ENCODE peak calls at places on chromosomes 5 and 9, in six cellular contexts. T is iPS-NIHi11; Y is left ventricle myocardium inferior; C is KBM-7; S is uterus; L is stimulated activated CD4-positive, alpha-beta T cell treated with anti-CD3 and anti-CD28 coated beads, Interleukin-1b, Interleukin-23, amount 100 ng/mL, for 24 hours. Q is an unnamed sample.

GRCh38 chr5:25544652-25545249 is 900.0 kb upstream of the CDH10 start:
- DNase-seq in T (peak), Y (no peak), C (peak), L (no peak), S (no peak), Q (no peak)

GRCh38 chr9:91089405-91090131 is 272.1 kb downstream of the AUH start:
- DNase-seq in Y (no peak), T (no peak), C (peak), L (no peak), S (no peak), Q (no peak)

GRCh38 chr5:527646-528591 is 3.7 kb upstream of the SLC9A3 start:
- DNase-seq in Y (no peak), C (no peak), T (peak), L (no peak), S (no peak), Q (peak)

GRCh38 chr9:94741856-94742255 is 15.4 kb downstream of the AOPEP start:
- DNase-seq in Y (no peak), T (no peak), S (no peak), C (no peak), L (no peak), Q (no peak)

GRCh38 chr9:130215341-130216119 is 43.3 kb downstream of the NCS1 start:
- DNase-seq in S (peak), L (no peak), T (no peak), Y (no peak), C (peak), Q (no peak)

GRCh38 chr9:111052831-111053230 is 14.6 kb upstream of the LPAR1 start:
- DNase-seq in T (no peak), S (no peak), Y (no peak), C (no peak), L (no peak), Q (no peak)

GRCh38 chr5:135223404-135223803 is 175.6 kb downstream of the MACROH2A1 start:
- DNase-seq in S (peak), T (no peak), L (no peak), Y (no peak), C (no peak), Q (no peak)

GRCh38 chr9:128921881-128922763 is 1.3 kb downstream of the PHYHD1 start:
- DNase-seq in S (peak), C (no peak), Y (peak), T (peak), L (no peak), Q (peak)

GRCh38 chr5:36723921-36724320 is 117.5 kb downstream of the SLC1A3 start:
- DNase-seq in S (no peak), L (no peak), T (no peak), Y (no peak), C (no peak), Q (no peak)

GRCh38 chr9:92275541-92275940 is 18.0 kb downstream of the IARS1 start:
- DNase-seq in C (no peak), L (no peak), S (no peak), Y (no peak), T (no peak), Q (no peak)

GRCh38 chr5:179411161-179411841 is 66.0 kb upstream of the ADAMTS2 start:
- DNase-seq in Y (no peak), L (no peak), C (no peak), T (no peak), S (no peak), Q (no peak)

GRCh38 chr5:14617441-14617840 is 35.8 kb downstream of the OTULINL start:
- DNase-seq in S (no peak), Y (no peak), L (no peak), T (no peak), C (no peak), Q (no peak)

GRCh38 chr5:42064821-42065220 is 139.7 kb downstream of the FBXO4 start:
- DNase-seq in T (no peak), C (no peak), S (no peak), Y (no peak), L (no peak), Q (no peak)

GRCh38 chr9:98850851-98851729 is 43.6 kb downstream of the GALNT12 start:
- DNase-seq in C (no peak), Y (no peak), T (peak), S (no peak), L (no peak), Q (no peak)

GRCh38 chr5:150306775-150307174 is 4.1 kb upstream of the ARSI start:
- DNase-seq in T (no peak), S (no peak), C (no peak), L (no peak), Y (no peak), Q (no peak)

GRCh38 chr9:127077658-127077975 is 44.8 kb downstream of the ANGPTL2 start:
- DNase-seq in L (no peak), C (no peak), Y (no peak), T (no peak), S (peak), Q (no peak)

GRCh38 chr9:134307223-134307600 is 19.0 kb upstream of the RXRA start:
- DNase-seq in T (no peak), Y (peak), C (no peak), L (no peak), S (no peak), Q (peak)

GRCh38 chr5:72908666-72909065 is 47.2 kb upstream of the FCHO2 start:
- DNase-seq in Y (no peak), T (no peak), S (no peak), C (no peak), L (no peak), Q (no peak)

GRCh38 chr5:91425046-91425445 is 41.9 kb upstream of the ARRDC3 start:
- DNase-seq in S (no peak), L (no peak), Y (no peak), T (no peak), C (no peak), Q (no peak)

GRCh38 chr9:137157618-137158502 is 12.0 kb downstream of the LRRC26 start:
- DNase-seq in T (no peak), S (no peak), Y (no peak), C (no peak), L (no peak), Q (no peak)

GRCh38 chr9:109441296-109441695 is 56.8 kb downstream of the PTPN3 start:
- DNase-seq in T (peak), S (no peak), L (no peak), Y (no peak), C (no peak), Q (no peak)

GRCh38 chr9:120345379-120345778 is 234.6 kb downstream of the CDK5RAP2 start:
- DNase-seq in T (no peak), S (no peak), L (no peak), Y (no peak), C (no peak), Q (no peak)

GRCh38 chr5:6766558-6767191 is 53.4 kb downstream of the TENT4A start:
- DNase-seq in L (peak), T (peak), Y (peak), S (peak), C (no peak), Q (peak)

GRCh38 chr9:129610473-129611301 is 10.2 kb downstream of the C9orf50 start:
- DNase-seq in S (peak), L (peak), T (peak), Y (peak), C (peak), Q (peak)

GRCh38 chr5:93307557-93307956 is 273.5 kb downstream of the NR2F1-AS1 start:
- DNase-seq in S (no peak), T (no peak), C (no peak), L (no peak), Y (no peak), Q (no peak)

GRCh38 chr5:178786859-178787499 is 56.5 kb upstream of the ZNF354A start:
- DNase-seq in C (no peak), T (no peak), S (peak), L (no peak), Y (no peak), Q (no peak)

GRCh38 chr5:124596595-124597388 is 149.6 kb downstream of the ZNF608 start:
- DNase-seq in S (no peak), C (no peak), Y (no peak), L (no peak), T (no peak), Q (no peak)

GRCh38 chr5:1104327-1105006 is 7.4 kb downstream of the SLC12A7 start:
- DNase-seq in L (no peak), C (peak), S (no peak), T (no peak), Y (no peak), Q (no peak)

GRCh38 chr5:131264453-131265200 is 774 bp downstream of the CDC42SE2 start:
- DNase-seq in T (peak), L (no peak), C (peak), Y (peak), S (peak), Q (peak)

GRCh38 chr5:97090944-97091343 is 51.5 kb downstream of the LIX1 start:
- DNase-seq in L (no peak), S (no peak), Y (no peak), T (no peak), C (no peak), Q (no peak)

GRCh38 chr5:52554297-52554696 is 233.4 kb upstream of the ITGA1 start:
- DNase-seq in T (no peak), C (no peak), S (no peak), L (no peak), Y (no peak), Q (no peak)

GRCh38 chr5:31664566-31664965 is 25.6 kb downstream of the PDZD2 start:
- DNase-seq in L (no peak), Y (no peak), T (peak), S (no peak), C (peak), Q (no peak)

GRCh38 chr5:122907238-122907637 is 61.8 kb downstream of the SNX24 start:
- DNase-seq in Y (no peak), S (no peak), C (no peak), L (no peak), T (no peak), Q (no peak)

GRCh38 chr5:77328926-77329647 is 118.6 kb downstream of the PDE8B start:
- DNase-seq in C (no peak), Y (no peak), T (no peak), L (no peak), S (no peak), Q (no peak)